ENCODE peak calls at places on chromosomes 12 and 14, in five cellular contexts. V, Y, W, M and K are unnamed samples.

GRCh38 chr12:50325890-50326391 is 42.6 kb upstream of the LIMA1 start:
- DNase-seq in V (no peak), Y (no peak), W (no peak), M (peak), K (no peak)

GRCh38 chr14:36941783-36942521 is 230.5 kb downstream of the SLC25A21 start:
- DNase-seq in V (peak), Y (peak), W (peak), M (peak), K (peak)

GRCh38 chr12:91577586-91578539 is 395.2 kb upstream of the DCN start:
- DNase-seq in V (no peak), Y (no peak), W (no peak), M (no peak), K (no peak)

GRCh38 chr12:13724136-13724535 is 257.3 kb downstream of the GRIN2B start:
- DNase-seq in V (no peak), Y (no peak), W (no peak), M (no peak), K (no peak)

GRCh38 chr12:109738209-109738608 is 24.6 kb downstream of the FAM222A start:
- DNase-seq in V (peak), Y (no peak), W (peak), M (peak), K (peak)

GRCh38 chr12:95611676-95612309 is 60.5 kb upstream of the USP44 start:
- DNase-seq in V (no peak), Y (no peak), W (no peak), M (no peak), K (no peak)

GRCh38 chr14:52514046-52514811 is 38.1 kb downstream of the TXNDC16 start:
- DNase-seq in V (no peak), Y (no peak), W (no peak), M (no peak), K (no peak)

GRCh38 chr14:82621881-82622450 is 1088.3 kb upstream of the SEL1L start:
- DNase-seq in V (no peak), Y (no peak), W (no peak), M (no peak), K (no peak)

GRCh38 chr12:10753066-10753465 is 29.9 kb upstream of the YBX3 start:
- DNase-seq in V (no peak), Y (no peak), W (no peak), M (no peak), K (no peak)

GRCh38 chr12:14995583-14996425 is 23.0 kb downstream of the PDE6H start:
- DNase-seq in V (no peak), Y (no peak), W (no peak), M (no peak), K (no peak)

GRCh38 chr14:64806202-64806861 is 73.4 kb downstream of the SPTB start:
- DNase-seq in V (no peak), Y (no peak), W (peak), M (peak), K (no peak)

GRCh38 chr12:14260011-14260993 is 105.2 kb upstream of the ATF7IP start:
- DNase-seq in V (peak), Y (no peak), W (peak), M (peak), K (peak)

GRCh38 chr12:81465191-81465590 is 294.0 kb downstream of the PPFIA2 start:
- DNase-seq in V (no peak), Y (no peak), W (no peak), M (no peak), K (no peak)

GRCh38 chr14:54555651-54556050 is 11.3 kb upstream of the SAMD4A start:
- DNase-seq in V (no peak), Y (no peak), W (no peak), M (no peak), K (no peak)

GRCh38 chr12:5376591-5377207 is 55.2 kb upstream of the NTF3 start:
- DNase-seq in V (no peak), Y (no peak), W (no peak), M (peak), K (no peak)

GRCh38 chr14:75070383-75070782 is 942 bp downstream of the ZC2HC1C start:
- DNase-seq in V (peak), Y (no peak), W (peak), M (no peak), K (peak)

GRCh38 chr12:111085100-111085499 is 164.7 kb upstream of the MYL2 start:
- DNase-seq in V (no peak), Y (no peak), W (no peak), M (no peak), K (no peak)

GRCh38 chr12:18556081-18556645 is 181.6 kb downstream of the PLCZ1 start:
- DNase-seq in V (no peak), Y (no peak), W (no peak), M (no peak), K (no peak)

GRCh38 chr12:127893875-127894635 is 372.9 kb upstream of the TMEM132C start:
- DNase-seq in V (no peak), Y (no peak), W (no peak), M (no peak), K (no peak)

GRCh38 chr12:11710906-11711305 is 61.4 kb downstream of the ETV6 start:
- DNase-seq in V (no peak), Y (no peak), W (no peak), M (no peak), K (no peak)

GRCh38 chr14:61403411-61403810 is 82.0 kb downstream of the PRKCH start:
- DNase-seq in V (no peak), Y (no peak), W (no peak), M (no peak), K (no peak)

GRCh38 chr12:44509471-44509870 is 366.6 kb downstream of the NELL2 start:
- DNase-seq in V (no peak), Y (no peak), W (no peak), M (no peak), K (no peak)

GRCh38 chr14:83874662-83875061 is 1655.3 kb upstream of the FLRT2 start:
- DNase-seq in V (no peak), Y (no peak), W (no peak), M (no peak), K (no peak)

DNA sequence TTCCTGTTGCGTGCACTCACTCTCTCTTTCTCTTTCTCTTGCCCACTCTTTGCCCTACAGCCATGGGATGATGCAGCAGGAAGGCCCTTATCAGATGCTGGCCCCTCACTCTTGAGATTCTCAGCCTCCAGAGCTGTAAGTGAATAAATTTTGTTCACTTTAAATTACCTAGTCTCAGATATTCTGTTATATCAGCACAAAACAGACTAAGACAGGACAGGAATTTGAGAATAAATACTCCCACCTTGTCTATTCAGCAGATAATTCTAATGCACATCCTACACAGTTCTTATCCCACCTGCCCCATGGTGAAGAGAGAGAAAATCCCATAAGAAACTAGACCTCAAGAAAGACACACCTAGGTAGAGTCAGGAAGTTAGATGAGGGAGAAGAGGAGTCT is 25.8 kb upstream of the G2E3 start:
- DNase-seq in V (no peak), Y (no peak), W (no peak), M (no peak), K (no peak)
- H3K27ac ChIP-seq in V (no peak), Y (no peak), W (no peak), M (no peak), K (no peak)

GRCh38 chr14:50059773-50060629 is 56.4 kb downstream of the VCPKMT start:
- DNase-seq in V (no peak), Y (no peak), W (no peak), M (no peak), K (no peak)
- H3K27ac ChIP-seq in V (no peak), Y (peak), W (peak), M (peak), K (peak)

GRCh38 chr12:108638997-108639822 is 5.5 kb upstream of the SELPLG start:
- DNase-seq in V (no peak), Y (no peak), W (no peak), M (no peak), K (no peak)

GRCh38 chr12:108642899-108643654 is 9.4 kb upstream of the SELPLG start:
- DNase-seq in V (no peak), Y (no peak), W (no peak), M (no peak), K (no peak)

GRCh38 chr12:108640802-108641445 is 7.2 kb upstream of the SELPLG start:
- DNase-seq in V (peak), Y (no peak), W (no peak), M (peak), K (peak)

GRCh38 chr12:108642269-108642870 is 8.7 kb upstream of the SELPLG start:
- DNase-seq in V (no peak), Y (no peak), W (no peak), M (no peak), K (no peak)

DNA sequence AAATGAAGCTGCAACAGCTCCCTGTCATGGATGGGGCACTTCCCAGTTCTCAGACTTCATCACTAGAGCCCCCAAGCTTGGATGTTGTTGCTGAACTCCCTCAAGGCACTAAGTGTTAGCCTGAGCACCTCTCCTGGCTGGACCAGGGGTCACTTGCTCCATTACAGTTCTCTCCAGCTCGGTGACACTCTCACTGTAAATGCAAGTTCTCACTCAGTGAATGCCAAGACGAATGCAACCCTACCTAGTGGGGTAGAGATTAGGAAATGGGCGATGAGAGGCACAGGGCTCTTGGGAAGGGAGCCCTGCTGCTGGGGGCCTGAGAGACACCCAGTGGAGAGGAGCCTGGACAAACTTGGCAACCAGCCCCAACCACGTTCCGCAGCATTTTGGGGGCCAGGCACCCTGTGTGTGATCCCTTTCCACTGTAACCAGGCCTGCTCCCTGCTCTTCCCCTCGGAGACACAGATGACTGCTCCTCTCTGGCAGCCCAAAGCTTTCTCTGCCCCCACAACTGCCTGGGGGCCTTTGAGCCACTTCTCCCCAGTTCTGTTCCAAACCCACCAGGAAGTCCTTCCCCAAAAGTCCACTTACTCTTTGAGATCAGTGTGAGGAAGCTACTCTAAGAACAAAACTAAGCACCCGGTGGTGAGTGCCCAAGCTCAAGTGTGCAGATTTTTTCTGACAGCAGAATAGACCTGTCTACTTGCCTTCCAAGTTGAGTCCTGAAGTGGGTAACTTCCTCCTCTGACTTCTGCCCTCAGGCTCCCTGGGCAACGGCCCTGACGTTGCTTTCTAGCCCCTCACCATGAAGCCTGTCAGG is 8.0 kb upstream of the SELPLG start:
- DNase-seq in V (no peak), Y (no peak), W (no peak), M (no peak), K (no peak)
- H3K27ac ChIP-seq in V (no peak), Y (no peak), W (no peak), M (no peak), K (peak)

GRCh38 chr14:31926123-31926522 is 151.0 kb upstream of the ARHGAP5 start:
- DNase-seq in V (no peak), Y (no peak), W (no peak), M (no peak), K (no peak)
- H3K27ac ChIP-seq in V (no peak), Y (no peak), W (no peak), M (peak), K (peak)

DNA sequence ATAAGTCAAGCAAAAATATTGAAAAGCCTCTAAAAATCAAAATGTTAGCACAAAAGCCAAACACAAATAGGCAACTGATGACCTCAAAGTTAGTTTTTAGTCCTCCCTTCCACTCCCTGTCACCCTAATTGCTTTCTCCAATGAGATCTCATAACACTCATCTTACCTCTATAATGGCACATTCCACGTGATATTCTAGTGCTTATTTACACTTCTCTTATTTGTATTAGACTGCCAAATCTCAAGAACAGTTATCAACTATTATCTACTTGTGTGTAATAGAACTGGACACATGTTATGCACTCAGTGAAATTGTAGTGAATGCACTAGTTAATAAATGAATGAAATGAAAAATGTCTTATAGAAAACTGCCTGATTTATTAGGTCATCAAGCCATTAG is 55.5 kb upstream of the AVPR1A start:
- DNase-seq in V (no peak), Y (no peak), W (no peak), M (no peak), K (no peak)
- H3K27ac ChIP-seq in V (no peak), Y (no peak), W (no peak), M (no peak), K (no peak)

DNA sequence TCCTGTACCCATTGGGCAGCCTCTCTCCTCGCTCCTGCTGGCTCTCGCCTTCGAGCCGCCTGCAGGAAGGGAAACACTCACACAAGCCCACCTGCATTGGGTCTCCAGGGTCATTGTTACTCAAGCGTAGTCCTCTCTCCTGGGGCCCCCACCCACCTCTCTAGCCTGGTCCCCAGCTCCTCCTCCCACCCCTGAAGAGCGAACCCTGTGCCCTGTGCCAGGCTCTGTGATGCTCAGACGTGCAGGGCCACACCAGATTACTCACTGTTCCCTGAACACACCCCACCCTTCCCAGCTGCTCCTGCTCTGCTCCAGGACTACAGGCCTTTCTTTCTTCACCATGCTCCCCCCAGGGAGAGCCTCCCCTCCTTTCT is 88.1 kb downstream of the NINJ2 start:
- DNase-seq in V (no peak), Y (no peak), W (peak), M (peak), K (no peak)
- H3K27ac ChIP-seq in V (no peak), Y (no peak), W (no peak), M (peak), K (peak)

DNA sequence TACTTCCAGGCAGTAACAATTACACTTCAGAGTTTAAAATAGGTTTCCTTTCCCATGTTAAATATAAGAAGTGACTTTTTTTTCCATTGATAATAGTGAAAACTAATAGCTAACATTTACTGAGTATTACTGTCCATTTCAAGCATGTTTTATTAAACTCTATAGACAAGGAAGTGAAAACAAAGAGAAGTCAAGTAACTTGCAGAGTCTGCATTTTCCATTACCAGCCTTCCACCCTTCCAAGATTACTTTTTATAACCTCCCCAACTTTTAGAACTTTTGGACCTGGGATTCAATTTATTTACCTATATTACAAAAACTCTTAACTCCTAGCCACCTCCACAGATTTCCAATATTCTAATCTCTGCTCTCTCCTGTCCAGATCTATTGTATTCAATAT is 67.7 kb downstream of the SEC23A start:
- DNase-seq in V (no peak), Y (no peak), W (no peak), M (no peak), K (no peak)
- H3K27ac ChIP-seq in V (no peak), Y (no peak), W (no peak), M (no peak), K (no peak)